ENCODE peak calls at places on chromosomes 11 and 22, in five cellular contexts. E is heart right ventricle; W is endothelial cell of umbilical vein; I is body of pancreas; L is CD8-positive, alpha-beta memory T cell. G is an unnamed sample.

GRCh38 chr22:17665884-17666283 is 27.3 kb downstream of the BCL2L13 start:
- DNase-seq in E (no peak), W (no peak), L (no peak), I (no peak), G (no peak)

GRCh38 chr11:77084581-77085191 is 17.9 kb downstream of the CAPN5 start:
- DNase-seq in E (no peak), I (peak; percentile 30), W (no peak), L (no peak), G (no peak)

GRCh38 chr11:69700278-69701140 is 3.3 kb downstream of the FGF19 start:
- DNase-seq in W (peak; percentile 74), E (peak; percentile 78), L (no peak), I (peak; percentile 77), G (no peak)

GRCh38 chr11:65435330-65435931 is 12.8 kb downstream of the NEAT1 start:
- DNase-seq in W (no peak), E (no peak), L (no peak), I (peak; percentile 23), G (no peak)

GRCh38 chr11:43784866-43785265 is 95.8 kb upstream of the ALKBH3 start:
- DNase-seq in W (no peak), E (no peak), L (no peak), I (no peak), G (no peak)

GRCh38 chr11:9972917-9973504 is 309.1 kb downstream of the SWAP70 start:
- DNase-seq in E (peak; percentile 9), L (peak; percentile 23), I (peak; percentile 35), W (peak; percentile 74), G (no peak)

GRCh38 chr11:133988686-133989410 is 32.1 kb upstream of the IGSF9B start:
- DNase-seq in I (no peak), L (no peak), E (peak; percentile 62), W (no peak), G (no peak)

GRCh38 chr22:48783821-48784266 is 1043.8 kb downstream of the BRD1 start:
- DNase-seq in W (no peak), L (no peak), E (no peak), I (no peak), G (no peak)

GRCh38 chr11:1298695-1299492 is 10.5 kb downstream of the TOLLIP start:
- DNase-seq in I (peak; percentile 93), E (peak; percentile 43), W (no peak), L (no peak), G (no peak)

GRCh38 chr11:368414-369335 is 624 bp upstream of the B4GALNT4 start:
- DNase-seq in W (peak; percentile 14), L (no peak), I (peak; percentile 32), E (no peak), G (no peak)

GRCh38 chr11:103532133-103532788 is 423.0 kb downstream of the DYNC2H1 start:
- DNase-seq in L (no peak), I (no peak), W (peak; percentile 63), E (no peak), G (no peak)

GRCh38 chr11:45974806-45975205 is 52.4 kb downstream of the LARGE2 start:
- DNase-seq in E (no peak), I (no peak), W (no peak), L (no peak), G (no peak)

GRCh38 chr11:133082453-133082781 is 449.9 kb downstream of the OPCML start:
- DNase-seq in I (peak; percentile 30), W (no peak), L (no peak), E (peak; percentile 58), G (peak; percentile 15)

GRCh38 chr11:50186146-50186545 is 153.5 kb downstream of the OR4C45 start:
- DNase-seq in L (no peak), E (no peak), I (no peak), W (no peak), G (no peak)

GRCh38 chr11:100682247-100682969 is 4.7 kb upstream of the ARHGAP42 start:
- DNase-seq in L (no peak), W (peak; percentile 39), E (no peak), I (no peak), G (no peak)

GRCh38 chr11:103832762-103833161 is 203.7 kb upstream of the DDI1 start:
- DNase-seq in E (no peak), W (no peak), I (no peak), L (no peak), G (no peak)

GRCh38 chr11:81596709-81597108 is 1137.0 kb downstream of the FAM181B start:
- DNase-seq in L (no peak), W (no peak), I (no peak), E (no peak), G (no peak)

GRCh38 chr11:68878022-68878421 is 25.6 kb downstream of the MRPL21 start:
- DNase-seq in E (no peak), W (no peak), I (no peak), L (no peak), G (no peak)

GRCh38 chr11:117928818-117929567 is at the start of gene TMPRSS13:
- DNase-seq in L (no peak), E (no peak), W (no peak), I (peak; percentile 74), G (no peak)

GRCh38 chr22:21029486-21030025 is 2.8 kb downstream of the SLC7A4 start:
- DNase-seq in I (no peak), E (no peak), L (no peak), W (no peak), G (no peak)

GRCh38 chr22:32044913-32045312 is 1.9 kb downstream of the SLC5A1 start:
- DNase-seq in I (peak; percentile 26), W (no peak), L (no peak), E (no peak), G (no peak)

GRCh38 chr11:33531743-33532181 is 168.9 kb downstream of the C11orf91 start:
- DNase-seq in I (no peak), W (no peak), L (no peak), E (peak; percentile 8), G (no peak)

GRCh38 chr11:129814244-129814992 is 1.2 kb upstream of the TMEM45B start:
- DNase-seq in W (no peak), L (peak; percentile 79), I (no peak), E (no peak), G (no peak)

DNA sequence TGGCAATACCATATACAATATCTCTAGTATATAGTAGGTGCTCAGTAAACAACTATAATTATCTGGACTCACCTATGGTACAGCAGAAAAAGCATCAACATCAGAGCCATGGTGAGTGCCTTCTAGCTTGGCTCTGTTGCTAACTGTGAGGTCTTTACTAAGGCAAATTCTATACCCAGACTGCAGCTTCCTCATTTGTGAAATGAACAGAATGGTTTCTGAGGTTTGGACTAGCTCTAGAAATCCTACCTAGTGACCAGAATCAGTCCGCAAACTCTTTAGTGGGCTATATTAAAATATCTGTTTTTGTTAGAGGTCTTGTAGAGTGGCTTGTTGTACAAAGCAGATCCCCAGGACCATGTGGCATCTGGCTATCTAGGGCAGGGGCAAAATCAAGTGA is 3.7 kb downstream of the MS4A1 start:
- DNase-seq in W (no peak), E (no peak), I (no peak), L (no peak), G (no peak)
- H3K4me1 ChIP-seq in W (no peaks in the 10 kb centered on the region), E (no peaks in the 10 kb centered on the region), I (no peaks in the 10 kb centered on the region), L (peaks cover 4% of the 10 kb centered on the region), G (no peaks in the 10 kb centered on the region)

DNA sequence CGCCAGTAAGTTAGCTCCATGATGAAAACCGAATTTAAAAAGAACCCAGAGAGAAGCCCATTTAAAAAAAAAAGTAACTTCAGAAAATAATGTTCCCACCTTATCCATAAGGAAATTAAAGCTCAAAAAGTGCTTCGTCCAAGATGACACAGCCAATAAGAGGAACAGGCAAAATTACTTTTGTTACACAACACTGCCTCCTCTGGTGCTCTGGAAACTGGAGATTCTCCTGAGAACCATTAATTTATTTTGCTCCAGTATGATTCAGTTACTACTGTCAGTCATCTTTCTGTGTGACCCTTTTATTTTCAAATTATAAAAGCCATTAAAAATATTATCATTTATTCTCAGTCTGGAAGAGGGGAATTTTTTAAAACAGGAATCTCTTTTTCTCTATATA is 2.0 kb downstream of the IFT27 start:
- DNase-seq in W (peak; percentile 23), I (no peak), L (no peak), E (no peak), G (no peak)
- H3K27ac ChIP-seq in W (no peak overlapping the region), I (no peak overlapping the region), L (no peak overlapping the region), E (no peak overlapping the region), G (no peak overlapping the region)

GRCh38 chr22:18990355-18991137 is 54.5 kb upstream of the PRODH start:
- DNase-seq in E (no peak), L (no peak), I (no peak), W (no peak), G (no peak)

GRCh38 chr22:18994056-18994455 is 58.0 kb upstream of the PRODH start:
- DNase-seq in L (no peak), W (no peak), E (no peak), I (no peak), G (no peak)

GRCh38 chr22:18991138-18991432 is 55.0 kb upstream of the PRODH start:
- DNase-seq in I (no peak), L (no peak), W (no peak), E (no peak), G (no peak)

GRCh38 chr22:18991828-18992442 is 55.8 kb upstream of the PRODH start:
- DNase-seq in W (no peak), E (no peak), L (no peak), I (no peak), G (no peak)

GRCh38 chr22:18992543-18993198 is 56.6 kb upstream of the PRODH start:
- DNase-seq in I (no peak), E (no peak), W (no peak), L (no peak), G (no peak)
- H3K4me1 ChIP-seq in I (peaks cover 13% of the 10 kb centered on the region), E (no peaks in the 10 kb centered on the region), W (no peaks in the 10 kb centered on the region), L (no peaks in the 10 kb centered on the region), G (no peaks in the 10 kb centered on the region)

GRCh38 chr11:128356992-128357391 is 230.4 kb downstream of the ETS1 start:
- DNase-seq in W (no peak), L (no peak), I (no peak), E (no peak), G (no peak)
- H3K27ac ChIP-seq in W (no peak overlapping the region), L (no peak overlapping the region), I (no peak overlapping the region), E (no peak overlapping the region), G (no peak overlapping the region)

DNA sequence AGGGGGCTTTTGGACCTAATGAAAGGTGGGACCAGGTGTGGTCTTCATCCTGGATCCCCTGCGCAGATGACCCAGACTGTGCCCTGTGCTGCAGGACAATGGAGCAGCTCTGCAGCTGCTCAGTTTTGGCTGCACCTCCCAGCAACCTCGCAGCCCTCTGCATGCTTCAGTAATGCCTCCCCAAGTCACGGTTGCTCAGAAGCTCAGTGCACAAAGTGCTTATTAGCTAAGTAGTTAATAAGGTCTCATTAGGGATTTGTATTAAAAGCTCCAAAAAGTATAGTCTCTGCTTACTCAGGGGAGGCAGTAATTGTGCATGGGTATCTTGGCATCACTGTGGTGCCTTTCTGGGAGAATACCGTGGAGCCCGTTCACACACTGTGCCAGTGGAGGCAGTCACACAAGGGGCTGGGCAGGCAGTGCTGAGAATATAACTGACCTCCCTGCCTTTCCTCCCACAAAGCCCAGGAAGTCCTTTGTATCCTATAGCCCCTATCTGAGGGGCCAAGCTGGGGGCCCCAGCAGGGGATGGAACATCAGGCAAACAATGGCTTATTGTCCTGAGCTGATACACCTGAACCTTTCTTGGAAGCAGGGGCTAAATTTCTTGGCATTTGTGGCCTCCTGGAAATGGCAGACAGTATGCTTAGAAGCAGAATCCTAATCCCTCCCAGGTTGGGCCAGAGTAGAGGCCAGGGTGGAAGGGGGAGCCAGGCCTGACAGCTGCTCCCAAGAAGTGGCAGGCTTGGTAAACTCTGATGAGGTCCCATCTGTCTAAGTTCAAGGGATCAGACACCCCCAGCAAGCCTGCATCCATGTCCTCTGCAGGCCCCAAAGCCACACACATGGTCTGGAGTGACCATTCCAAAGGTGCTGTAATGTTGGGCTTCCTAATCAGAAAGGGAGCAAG is 125.5 kb upstream of the PARVA start:
- DNase-seq in L (no peak), I (no peak), E (no peak), W (no peak), G (no peak)
- H3K4me1 ChIP-seq in L (no peaks in the 10 kb centered on the region), I (peaks cover 78% of the 10 kb centered on the region), E (peaks cover 33% of the 10 kb centered on the region), W (peaks cover 5% of the 10 kb centered on the region), G (peaks cover 15% of the 10 kb centered on the region)

G was measured in thoracic aorta.